ENCODE peak calls at places on chromosomes 13 and 19, in four cellular contexts. A, G, E and Z are unnamed samples.

GRCh38 chr19:42942187-42942789 is 5.3 kb upstream of the PSG7 start:
- DNase-seq in A (no peak), G (peak; percentile 2), E (no peak), Z (no peak)

GRCh38 chr19:18282021-18282787 is 782 bp upstream of the JUND start:
- DNase-seq in A (no peak), G (no peak), E (peak; percentile 72), Z (peak; percentile 57)

GRCh38 chr13:39350461-39350881 is 252.5 kb downstream of the LHFPL6 start:
- DNase-seq in A (no peak), G (no peak), E (no peak), Z (no peak)

GRCh38 chr13:82358284-82358683 is 1524.0 kb downstream of the SLITRK1 start:
- DNase-seq in A (no peak), G (peak; percentile 29), E (no peak), Z (no peak)

GRCh38 chr19:741506-742131 is 9.3 kb upstream of the MISP start:
- DNase-seq in A (peak; percentile 42), G (no peak), E (no peak), Z (no peak)

GRCh38 chr13:41588899-41589298 is 131.5 kb downstream of the RGCC start:
- DNase-seq in A (no peak), G (peak; percentile 94), E (no peak), Z (peak; percentile 95)

GRCh38 chr19:802497-802887 is 5.2 kb downstream of the PTBP1 start:
- DNase-seq in A (no peak), G (peak; percentile 47), E (no peak), Z (no peak)

GRCh38 chr19:35786299-35787160 is 11.2 kb downstream of the ARHGAP33 start:
- DNase-seq in A (no peak), G (no peak), E (no peak), Z (no peak)

DNA sequence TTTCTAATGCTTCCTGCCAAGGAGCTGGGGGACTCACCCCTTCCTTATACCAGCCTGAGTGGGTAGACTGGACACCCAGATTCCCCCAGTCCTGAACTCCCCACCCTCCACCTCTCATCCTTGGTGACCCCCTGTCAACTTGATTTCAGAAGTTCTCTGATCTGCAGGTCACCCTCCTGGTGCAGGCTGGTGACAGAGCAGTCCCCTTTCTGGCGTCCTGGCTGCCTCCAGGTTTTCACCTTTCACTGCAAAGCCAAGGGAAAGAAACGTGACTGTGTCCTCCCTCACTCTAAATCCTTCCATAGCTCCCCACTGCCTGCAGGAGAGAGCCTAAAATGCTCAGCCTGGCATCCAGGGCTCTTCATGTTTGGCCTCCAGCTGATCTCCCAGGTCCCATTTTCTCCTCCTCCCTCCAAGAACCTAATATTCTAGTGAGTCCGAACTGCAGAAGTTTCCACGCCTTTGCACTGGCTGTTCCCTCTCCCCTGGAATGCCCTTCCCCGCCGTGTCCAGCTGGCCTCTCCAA is 4.1 kb upstream of the MATK start:
- DNase-seq in A (no peak), G (no peak), E (no peak), Z (no peak)
- TF ChIP-seq CTCF in A (no peak), G (no peak), E (no peak), Z (no peak)

DNA sequence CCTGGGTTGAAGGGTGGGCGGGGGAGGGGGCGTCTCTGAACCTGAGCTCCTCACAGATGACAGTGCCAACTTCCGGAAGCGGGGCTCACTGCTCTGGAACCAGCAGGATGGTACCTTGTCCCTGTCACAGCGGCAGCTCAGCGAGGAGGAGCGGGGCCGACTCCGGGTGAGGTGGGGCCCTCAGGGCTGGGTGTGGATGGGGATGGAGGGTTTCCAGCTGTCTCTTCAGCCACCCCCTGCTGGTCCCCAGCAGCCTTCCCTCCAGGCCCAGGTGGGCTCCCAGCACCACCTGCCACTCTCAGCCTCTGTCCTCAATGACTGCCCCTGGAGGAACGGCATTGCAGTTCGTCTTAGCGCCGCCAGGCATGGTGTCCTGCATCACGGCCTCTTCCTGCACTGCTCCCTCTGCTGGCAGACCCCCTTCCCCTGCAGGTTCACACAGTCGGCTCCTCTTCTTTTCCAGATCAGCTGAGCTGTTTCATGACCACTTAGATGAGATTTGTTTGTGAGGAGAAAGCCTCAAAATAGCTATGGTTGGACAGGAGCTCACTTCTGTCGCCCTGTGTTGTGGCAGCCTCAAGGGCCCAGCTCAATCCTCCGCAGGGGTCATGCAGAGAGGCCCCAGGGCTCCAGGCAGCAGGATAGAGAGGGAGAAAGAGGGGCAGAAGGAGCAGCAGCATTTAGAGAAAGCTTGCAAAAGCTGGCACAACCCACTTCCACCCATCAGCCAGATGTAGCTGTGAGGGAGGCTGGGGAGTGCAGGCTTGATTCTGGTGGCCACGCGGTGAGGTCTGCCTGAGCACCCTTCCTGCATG is 2.5 kb upstream of the GARIN5A start:
- DNase-seq in A (no peak), G (peak; percentile 29), E (no peak), Z (no peak)
- TF ChIP-seq CTCF in A (peak; percentile 10), G (peak; percentile 55), E (no peak), Z (peak; percentile 76)

GRCh38 chr19:5562280-5562679 is 5.5 kb downstream of the TINCR start:
- DNase-seq in A (no peak), G (no peak), E (no peak), Z (no peak)

GRCh38 chr19:5563008-5563431 is 4.7 kb downstream of the TINCR start:
- DNase-seq in A (no peak), G (no peak), E (no peak), Z (no peak)

GRCh38 chr19:5559804-5560133 is 8.0 kb downstream of the TINCR start:
- DNase-seq in A (no peak), G (no peak), E (no peak), Z (no peak)

GRCh38 chr19:5560156-5560555 is 7.6 kb downstream of the TINCR start:
- DNase-seq in A (no peak), G (no peak), E (no peak), Z (no peak)

GRCh38 chr19:5561559-5561958 is 6.2 kb downstream of the TINCR start:
- DNase-seq in A (no peak), G (no peak), E (no peak), Z (no peak)
- TF ChIP-seq CTCF in A (peak; percentile 24), G (peak; percentile 44), E (no peak), Z (peak; percentile 80)

DNA sequence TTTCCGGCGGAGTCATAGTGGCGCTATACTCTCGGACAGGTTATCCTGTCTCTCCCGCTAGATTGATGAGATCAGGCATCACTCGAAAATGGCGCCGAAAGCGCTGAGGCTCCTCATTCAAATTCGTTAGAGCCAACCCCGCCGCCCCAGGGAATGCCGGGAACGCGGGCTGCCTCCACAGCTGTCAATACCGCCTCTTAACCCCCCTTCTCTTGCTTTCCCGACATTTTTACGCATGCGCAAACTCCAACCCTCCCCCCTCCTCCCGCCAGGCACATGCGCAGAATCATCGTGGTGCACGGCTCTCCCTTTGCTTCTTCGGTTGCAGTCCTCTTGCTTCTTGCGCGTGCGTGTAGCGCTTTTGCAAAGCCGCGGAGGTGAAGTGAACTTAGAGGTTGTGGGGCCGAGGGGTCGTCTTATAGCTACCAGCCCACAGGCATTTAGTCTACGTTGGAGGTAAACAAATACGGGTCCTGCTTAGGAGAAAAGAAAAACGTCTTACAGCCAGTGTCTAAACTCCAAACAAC is 66.7 kb downstream of the KCNRG start:
- DNase-seq in A (peak; percentile 99), G (peak; percentile 99), E (peak; percentile 98), Z (peak; percentile 99)
- TF ChIP-seq CTCF in A (no peak), G (no peak), E (no peak), Z (peak; percentile 6)

GRCh38 chr19:30733826-30734550 is 361.8 kb downstream of the ZNF536 start:
- DNase-seq in A (no peak), G (no peak), E (no peak), Z (no peak)
- TF ChIP-seq CTCF in A (no peak), G (no peak), E (no peak), Z (no peak)

DNA sequence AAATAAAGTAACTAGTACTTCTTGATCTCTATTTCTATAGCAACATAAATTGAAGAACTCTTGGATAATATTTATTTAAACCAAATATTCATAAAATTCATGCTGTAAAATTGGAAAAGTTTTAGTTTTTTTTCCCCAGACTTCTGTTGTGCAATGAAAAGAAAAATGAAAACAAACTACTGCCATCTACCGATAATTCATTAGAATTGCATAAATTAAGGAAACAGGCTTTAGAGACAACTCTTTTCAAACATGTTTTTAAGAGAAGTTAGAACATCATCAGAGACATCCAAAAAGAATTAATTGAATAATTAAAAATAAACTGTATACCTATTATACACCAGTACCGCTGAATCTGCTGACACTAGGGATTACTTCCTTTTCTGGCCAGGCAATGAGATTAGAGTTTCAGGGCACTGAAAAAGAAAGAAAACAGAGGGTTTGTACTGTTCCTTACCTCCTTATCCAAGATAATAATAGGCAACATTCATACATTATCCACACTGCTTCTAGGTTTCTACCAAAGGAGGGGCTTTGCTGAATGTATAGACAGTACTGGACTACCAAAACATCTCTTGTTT is 4.9 kb downstream of the CCDC122 start:
- DNase-seq in A (no peak), G (peak; percentile 65), E (no peak), Z (peak; percentile 28)
- TF ChIP-seq CTCF in A (no peak), G (peak; percentile 43), E (no peak), Z (peak; percentile 85)